ENCODE peak calls at places on chromosomes 16 and 17, in eight cellular contexts. One of them, this sample, is unnamed. For H3K4me1 and H3K9me3, the result is how much of the 10 kb centered on the place peaks cover.

GRCh38 chr16:47254771-47255170 is 111.0 kb upstream of the NETO2 start:
- DNase-seq in trophoblast cell: no peak
- DNase-seq in hepatocyte: no peak
- DNase-seq in H9: no peak
- DNase-seq in GM12878: no peak
- DNase-seq in HCT116: no peak
- DNase-seq in MM.1S: no peak
- DNase-seq in PC-9: no peak
- DNase-seq in this sample: no peak

GRCh38 chr16:77199211-77199610 is at the start of gene SYCE1L:
- DNase-seq in trophoblast cell: no peak
- DNase-seq in hepatocyte: no peak
- DNase-seq in H9: no peak
- DNase-seq in GM12878: no peak
- DNase-seq in HCT116: no peak
- DNase-seq in MM.1S: no peak
- DNase-seq in PC-9: no peak
- DNase-seq in this sample: no peak

GRCh38 chr16:52617591-52617990 is 70.6 kb upstream of the TOX3 start:
- DNase-seq in trophoblast cell: no peak
- DNase-seq in hepatocyte: no peak
- DNase-seq in H9: no peak
- DNase-seq in GM12878: no peak
- DNase-seq in HCT116: no peak
- DNase-seq in MM.1S: no peak
- DNase-seq in PC-9: no peak
- DNase-seq in this sample: no peak

GRCh38 chr17:39484178-39484577 is 22.9 kb downstream of the CDK12 start:
- DNase-seq in trophoblast cell: no peak
- DNase-seq in hepatocyte: no peak
- DNase-seq in H9: no peak
- DNase-seq in GM12878: peak
- DNase-seq in HCT116: no peak
- DNase-seq in MM.1S: no peak
- DNase-seq in PC-9: no peak
- DNase-seq in this sample: no peak

GRCh38 chr17:37083461-37083860 is 134.7 kb downstream of the AATF start:
- DNase-seq in trophoblast cell: no peak
- DNase-seq in hepatocyte: no peak
- DNase-seq in H9: peak
- DNase-seq in GM12878: no peak
- DNase-seq in HCT116: no peak
- DNase-seq in MM.1S: no peak
- DNase-seq in PC-9: no peak
- DNase-seq in this sample: no peak

GRCh38 chr16:57001026-57001669 is 11.8 kb downstream of the NLRC5 start:
- DNase-seq in trophoblast cell: no peak
- DNase-seq in hepatocyte: no peak
- DNase-seq in H9: no peak
- DNase-seq in GM12878: no peak
- DNase-seq in HCT116: no peak
- DNase-seq in MM.1S: no peak
- DNase-seq in PC-9: no peak
- DNase-seq in this sample: no peak

GRCh38 chr17:81837641-81838040 is 2.8 kb upstream of the PPP1R27 start:
- DNase-seq in trophoblast cell: peak
- DNase-seq in hepatocyte: no peak
- DNase-seq in H9: no peak
- DNase-seq in GM12878: no peak
- DNase-seq in HCT116: no peak
- DNase-seq in MM.1S: no peak
- DNase-seq in PC-9: no peak
- DNase-seq in this sample: no peak

GRCh38 chr16:31456988-31457360 is 2.3 kb upstream of the ARMC5 start:
- DNase-seq in trophoblast cell: no peak
- DNase-seq in hepatocyte: no peak
- DNase-seq in H9: no peak
- DNase-seq in GM12878: no peak
- DNase-seq in HCT116: no peak
- DNase-seq in MM.1S: no peak
- DNase-seq in PC-9: no peak
- DNase-seq in this sample: no peak

GRCh38 chr17:36657763-36658490 is 56.5 kb downstream of the MRM1 start:
- DNase-seq in trophoblast cell: no peak
- DNase-seq in hepatocyte: peak
- DNase-seq in H9: peak
- DNase-seq in GM12878: no peak
- DNase-seq in HCT116: no peak
- DNase-seq in MM.1S: no peak
- DNase-seq in PC-9: no peak
- DNase-seq in this sample: no peak

GRCh38 chr16:56300901-56301351 is 109.6 kb downstream of the GNAO1 start:
- DNase-seq in trophoblast cell: no peak
- DNase-seq in hepatocyte: no peak
- DNase-seq in H9: no peak
- DNase-seq in GM12878: no peak
- DNase-seq in HCT116: no peak
- DNase-seq in MM.1S: no peak
- DNase-seq in PC-9: no peak
- DNase-seq in this sample: no peak

GRCh38 chr17:66397486-66397885 is 95.1 kb downstream of the PRKCA start:
- DNase-seq in trophoblast cell: no peak
- DNase-seq in hepatocyte: no peak
- DNase-seq in H9: no peak
- DNase-seq in GM12878: no peak
- DNase-seq in HCT116: no peak
- DNase-seq in MM.1S: no peak
- DNase-seq in PC-9: no peak
- DNase-seq in this sample: peak

GRCh38 chr17:17783825-17784598 is 52.8 kb downstream of the SREBF1 start:
- DNase-seq in trophoblast cell: no peak
- DNase-seq in hepatocyte: peak
- DNase-seq in H9: peak
- DNase-seq in GM12878: peak
- DNase-seq in HCT116: no peak
- DNase-seq in MM.1S: no peak
- DNase-seq in PC-9: no peak
- DNase-seq in this sample: no peak

GRCh38 chr16:77289331-77289809 is 90.2 kb downstream of the SYCE1L start:
- DNase-seq in trophoblast cell: peak
- DNase-seq in hepatocyte: peak
- DNase-seq in H9: no peak
- DNase-seq in GM12878: no peak
- DNase-seq in HCT116: no peak
- DNase-seq in MM.1S: no peak
- DNase-seq in PC-9: peak
- DNase-seq in this sample: peak

GRCh38 chr17:58334661-58335060 is 6.1 kb upstream of the TSPOAP1 start:
- DNase-seq in trophoblast cell: no peak
- DNase-seq in hepatocyte: no peak
- DNase-seq in H9: no peak
- DNase-seq in GM12878: no peak
- DNase-seq in HCT116: no peak
- DNase-seq in MM.1S: no peak
- DNase-seq in PC-9: no peak
- DNase-seq in this sample: peak

GRCh38 chr16:23407436-23408125 is 45.4 kb downstream of the COG7 start:
- DNase-seq in trophoblast cell: no peak
- DNase-seq in hepatocyte: no peak
- DNase-seq in H9: no peak
- DNase-seq in GM12878: no peak
- DNase-seq in HCT116: no peak
- DNase-seq in MM.1S: no peak
- DNase-seq in PC-9: no peak
- DNase-seq in this sample: no peak

DNA sequence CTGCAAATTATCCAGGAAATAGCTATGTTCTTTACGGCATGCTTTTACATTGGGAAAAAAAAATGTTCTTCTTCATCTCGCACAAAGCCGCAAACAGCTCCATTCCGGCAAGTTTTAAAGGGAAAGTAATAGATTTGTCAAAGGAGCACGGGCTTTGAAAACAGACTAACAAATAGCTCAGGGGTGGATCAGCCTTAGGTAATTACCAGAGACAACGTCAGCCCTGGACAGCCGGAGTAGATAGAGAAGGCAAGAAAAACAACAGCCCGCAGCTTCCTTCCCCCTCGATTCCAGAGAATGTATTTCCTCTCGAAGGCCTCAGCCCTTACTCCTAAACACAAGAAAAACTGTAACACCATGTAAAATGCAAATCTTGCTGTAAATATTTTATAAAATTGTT is 222.5 kb downstream of the C16orf78 start:
- DNase-seq in trophoblast cell: peak
- DNase-seq in hepatocyte: peak
- DNase-seq in H9: peak
- DNase-seq in GM12878: no peak
- DNase-seq in HCT116: no peak
- DNase-seq in MM.1S: no peak
- DNase-seq in PC-9: no peak
- DNase-seq in this sample: peak
- H2AFZ ChIP-seq in trophoblast cell: no peak
- H2AFZ ChIP-seq in hepatocyte: no peak
- H2AFZ ChIP-seq in H9: no peak
- H2AFZ ChIP-seq in GM12878: peak
- H2AFZ ChIP-seq in HCT116: no peak
- H2AFZ ChIP-seq in MM.1S: peak
- H2AFZ ChIP-seq in PC-9: no peak
- H2AFZ ChIP-seq in this sample: peak

DNA sequence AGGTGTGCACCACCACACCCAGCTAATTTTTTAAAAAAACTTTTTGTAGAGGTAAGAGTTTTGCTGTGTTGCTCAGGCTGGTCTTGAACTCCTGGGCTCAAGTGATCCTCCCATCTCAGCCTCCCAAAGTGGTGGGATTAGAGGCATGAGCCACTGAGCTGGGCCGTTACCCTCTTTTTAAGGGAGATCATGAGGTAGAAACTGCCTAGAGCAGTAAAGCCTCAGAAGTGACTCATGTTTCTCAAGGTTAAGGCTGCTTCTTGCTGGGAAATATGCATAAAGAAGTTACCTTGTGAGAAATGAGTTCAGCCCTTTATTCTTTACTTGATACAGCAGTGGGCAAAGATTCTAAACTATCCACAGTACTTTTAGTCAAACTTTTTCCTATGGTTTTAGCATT is 38.2 kb downstream of the GRB2 start:
- DNase-seq in trophoblast cell: peak
- DNase-seq in hepatocyte: peak
- DNase-seq in H9: no peak
- DNase-seq in GM12878: no peak
- DNase-seq in HCT116: no peak
- DNase-seq in MM.1S: no peak
- DNase-seq in PC-9: peak
- DNase-seq in this sample: no peak
- H3K4me1 ChIP-seq in trophoblast cell: under half
- H3K4me1 ChIP-seq in hepatocyte: under half
- H3K4me1 ChIP-seq in H9: under half
- H3K4me1 ChIP-seq in GM12878: half or more
- H3K4me1 ChIP-seq in HCT116: under half
- H3K4me1 ChIP-seq in MM.1S: under half
- H3K4me1 ChIP-seq in PC-9: under half
- H3K4me1 ChIP-seq in this sample: under half

GRCh38 chr16:35573407-35573806 is 2114.0 kb downstream of the TP53TG3F start:
- DNase-seq in trophoblast cell: no peak
- DNase-seq in hepatocyte: no peak
- DNase-seq in H9: no peak
- DNase-seq in GM12878: no peak
- DNase-seq in HCT116: no peak
- DNase-seq in MM.1S: no peak
- DNase-seq in PC-9: no peak
- DNase-seq in this sample: no peak

GRCh38 chr16:35565626-35566025 is 2106.2 kb downstream of the TP53TG3F start:
- DNase-seq in trophoblast cell: no peak
- DNase-seq in hepatocyte: no peak
- DNase-seq in H9: no peak
- DNase-seq in GM12878: no peak
- DNase-seq in HCT116: no peak
- DNase-seq in MM.1S: no peak
- DNase-seq in PC-9: peak
- DNase-seq in this sample: no peak

GRCh38 chr16:35572186-35572585 is 2112.8 kb downstream of the TP53TG3F start:
- DNase-seq in trophoblast cell: no peak
- DNase-seq in hepatocyte: no peak
- DNase-seq in H9: no peak
- DNase-seq in GM12878: no peak
- DNase-seq in HCT116: no peak
- DNase-seq in MM.1S: no peak
- DNase-seq in PC-9: no peak
- DNase-seq in this sample: no peak

GRCh38 chr16:35570946-35571345 is 2111.5 kb downstream of the TP53TG3F start:
- DNase-seq in trophoblast cell: no peak
- DNase-seq in hepatocyte: no peak
- DNase-seq in H9: no peak
- DNase-seq in GM12878: no peak
- DNase-seq in HCT116: no peak
- DNase-seq in MM.1S: no peak
- DNase-seq in PC-9: no peak
- DNase-seq in this sample: no peak

GRCh38 chr16:35569413-35569812 is 2110.0 kb downstream of the TP53TG3F start:
- DNase-seq in trophoblast cell: no peak
- DNase-seq in hepatocyte: no peak
- DNase-seq in H9: no peak
- DNase-seq in GM12878: no peak
- DNase-seq in HCT116: no peak
- DNase-seq in MM.1S: no peak
- DNase-seq in PC-9: no peak
- DNase-seq in this sample: no peak
- H3K9me3 ChIP-seq in trophoblast cell: half or more
- H3K9me3 ChIP-seq in hepatocyte: under half
- H3K9me3 ChIP-seq in H9: half or more
- H3K9me3 ChIP-seq in GM12878: under half
- H3K9me3 ChIP-seq in HCT116: under half
- H3K9me3 ChIP-seq in MM.1S: under half
- H3K9me3 ChIP-seq in PC-9: under half
- H3K9me3 ChIP-seq in this sample: under half

GRCh38 chr17:76501827-76502307 is 644 bp upstream of the RHBDF2 start:
- DNase-seq in trophoblast cell: no peak
- DNase-seq in hepatocyte: peak
- DNase-seq in H9: no peak
- DNase-seq in GM12878: no peak
- DNase-seq in HCT116: no peak
- DNase-seq in MM.1S: no peak
- DNase-seq in PC-9: no peak
- DNase-seq in this sample: peak

GRCh38 chr17:76500074-76500744 is 1.0 kb downstream of the RHBDF2 start:
- DNase-seq in trophoblast cell: no peak
- DNase-seq in hepatocyte: no peak
- DNase-seq in H9: no peak
- DNase-seq in GM12878: no peak
- DNase-seq in HCT116: no peak
- DNase-seq in MM.1S: no peak
- DNase-seq in PC-9: no peak
- DNase-seq in this sample: peak

GRCh38 chr17:76502326-76503211 is 1.3 kb upstream of the RHBDF2 start:
- DNase-seq in trophoblast cell: no peak
- DNase-seq in hepatocyte: peak
- DNase-seq in H9: no peak
- DNase-seq in GM12878: no peak
- DNase-seq in HCT116: no peak
- DNase-seq in MM.1S: no peak
- DNase-seq in PC-9: no peak
- DNase-seq in this sample: peak

GRCh38 chr17:76500745-76501017 is 542 bp downstream of the RHBDF2 start:
- DNase-seq in trophoblast cell: no peak
- DNase-seq in hepatocyte: no peak
- DNase-seq in H9: no peak
- DNase-seq in GM12878: no peak
- DNase-seq in HCT116: no peak
- DNase-seq in MM.1S: no peak
- DNase-seq in PC-9: no peak
- DNase-seq in this sample: no peak

GRCh38 chr17:76501018-76501826 is at the start of gene RHBDF2:
- DNase-seq in trophoblast cell: peak
- DNase-seq in hepatocyte: peak
- DNase-seq in H9: peak
- DNase-seq in GM12878: peak
- DNase-seq in HCT116: peak
- DNase-seq in MM.1S: peak
- DNase-seq in PC-9: peak
- DNase-seq in this sample: peak
- H2AFZ ChIP-seq in trophoblast cell: peak
- H2AFZ ChIP-seq in hepatocyte: peak
- H2AFZ ChIP-seq in H9: peak
- H2AFZ ChIP-seq in GM12878: peak
- H2AFZ ChIP-seq in HCT116: no peak
- H2AFZ ChIP-seq in MM.1S: peak
- H2AFZ ChIP-seq in PC-9: peak
- H2AFZ ChIP-seq in this sample: peak

This sample was measured in osteoblast.